ENCODE peak calls at places on chromosomes 5 and 9, in seven cellular contexts. G, D, K, S, B, E and Q are unnamed samples.

GRCh38 chr5:127846884-127847283 is 143.7 kb downstream of the CCDC192 start:
- DNase-seq in G (no peak), D (no peak), K (no peak), S (no peak), B (no peak), E (no peak), Q (no peak)

GRCh38 chr9:4750021-4750673 is 9.1 kb upstream of the AK3 start:
- DNase-seq in G (no peak), D (no peak), K (no peak), S (peak), B (peak), E (no peak), Q (no peak)

GRCh38 chr9:69174645-69175487 is 789 bp downstream of the TJP2 start:
- DNase-seq in G (no peak), D (peak), K (no peak), S (no peak), B (peak), E (no peak), Q (peak)

GRCh38 chr9:96519726-96520125 is 69.8 kb downstream of the HABP4 start:
- DNase-seq in G (no peak), D (no peak), K (no peak), S (no peak), B (no peak), E (no peak), Q (no peak)

GRCh38 chr5:117892360-117892759 is 1096.0 kb downstream of the DTWD2 start:
- DNase-seq in G (no peak), D (no peak), K (no peak), S (no peak), B (no peak), E (no peak), Q (no peak)

GRCh38 chr9:118283488-118283887 is 579.3 kb downstream of the TLR4 start:
- DNase-seq in G (no peak), D (no peak), K (no peak), S (no peak), B (no peak), E (no peak), Q (no peak)

GRCh38 chr9:110700953-110701352 is 32.4 kb downstream of the MUSK start:
- DNase-seq in G (no peak), D (no peak), K (no peak), S (no peak), B (peak), E (no peak), Q (no peak)

GRCh38 chr5:127988149-127988755 is 95.3 kb upstream of the SLC12A2 start:
- DNase-seq in G (peak), D (peak), K (no peak), S (no peak), B (peak), E (no peak), Q (no peak)

GRCh38 chr5:72147601-72148000 is 40.3 kb downstream of the MAP1B start:
- DNase-seq in G (no peak), D (no peak), K (no peak), S (no peak), B (no peak), E (no peak), Q (no peak)

GRCh38 chr9:129584136-129584535 is 36.8 kb downstream of the C9orf50 start:
- DNase-seq in G (peak), D (peak), K (no peak), S (peak), B (peak), E (peak), Q (peak)

DNA sequence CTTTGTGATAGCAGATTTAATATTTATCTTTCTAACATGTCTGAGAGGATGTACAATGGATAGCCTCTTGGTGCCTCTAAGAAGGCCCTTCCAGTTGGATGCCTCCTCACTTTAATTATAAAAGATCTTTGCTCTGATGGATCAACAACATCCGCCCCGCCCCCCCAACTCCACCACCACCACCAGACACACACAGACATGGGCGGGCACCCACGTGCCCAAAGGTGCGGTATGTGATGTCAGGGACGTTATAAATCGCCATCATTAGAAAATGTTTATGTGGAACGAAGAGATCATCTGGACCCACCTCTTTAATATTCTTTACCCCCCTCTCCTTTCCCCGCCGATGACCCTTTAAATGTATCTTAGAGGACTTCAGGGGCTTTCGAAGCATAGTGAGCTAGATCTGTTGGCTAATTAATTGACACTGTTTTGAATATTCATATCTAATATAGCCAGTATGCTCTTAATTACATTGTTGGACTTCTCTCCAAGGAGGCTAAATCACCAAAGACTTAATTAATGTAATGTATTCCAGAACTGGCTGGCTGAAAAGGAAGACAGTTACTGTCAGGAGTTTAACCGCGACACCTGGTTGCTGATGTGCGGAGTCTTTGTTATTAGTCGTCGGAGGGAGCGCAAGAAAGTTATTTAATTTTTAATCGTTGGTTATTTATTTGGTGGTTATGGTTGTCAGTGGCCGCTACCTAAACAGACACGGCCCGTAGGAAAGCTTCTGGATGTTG is 6.1 kb upstream of the FOXB2 start:
- DNase-seq in G (no peak), D (no peak), K (no peak), S (no peak), B (no peak), E (no peak), Q (no peak)
- TF ChIP-seq POLR2AphosphoS5 in G (no peak), D (no peak), K (no peak), S (no peak), B (no peak), E (no peak), Q (no peak)

DNA sequence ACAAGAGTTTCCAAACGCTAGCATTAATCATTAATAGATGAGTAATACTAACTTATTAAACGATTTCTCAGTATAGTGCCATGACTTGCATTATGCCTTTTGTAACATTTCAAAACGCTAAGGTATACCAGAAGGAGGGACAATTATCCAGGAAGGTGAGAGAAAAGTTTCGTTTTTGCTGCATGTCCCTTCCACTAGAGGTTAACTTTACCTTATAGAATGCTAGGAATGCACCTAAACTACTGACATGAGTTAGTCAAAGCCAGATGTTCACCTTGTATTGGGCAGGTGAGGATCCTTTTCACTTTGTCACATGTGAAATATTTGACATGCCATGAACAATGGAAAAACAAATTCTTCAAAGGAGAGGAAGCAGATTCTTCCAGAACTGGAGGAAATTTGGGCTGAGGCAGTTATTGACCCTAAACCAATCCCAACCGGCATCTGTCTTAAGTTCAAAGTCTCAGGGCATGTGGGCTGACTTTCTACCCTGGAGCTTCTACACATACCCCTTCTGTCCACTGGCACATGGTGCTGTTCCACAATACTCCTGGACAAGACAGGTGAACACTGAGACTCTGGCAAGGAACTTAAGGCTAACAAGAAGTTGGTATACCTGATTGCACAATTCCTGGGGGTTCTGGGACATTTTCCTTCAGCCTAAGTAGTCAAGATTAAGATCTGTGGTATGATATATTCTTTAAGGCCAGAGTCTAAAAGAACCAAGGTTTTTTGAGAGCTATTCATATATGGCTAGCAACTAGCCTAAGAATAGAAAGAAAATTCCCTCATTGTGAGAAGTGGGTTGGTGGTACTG is 2.5 kb downstream of the VLDLR start:
- DNase-seq in G (no peak), D (no peak), K (no peak), S (no peak), B (no peak), E (no peak), Q (no peak)
- H3K27ac ChIP-seq in G (no peak), D (no peak), K (no peak), S (no peak), B (no peak), E (peak), Q (no peak)

GRCh38 chr5:141513627-141514329 is 24.9 kb downstream of the PCDHGC5 start:
- DNase-seq in G (no peak), D (no peak), K (peak), S (no peak), B (peak), E (no peak), Q (no peak)

GRCh38 chr5:141513021-141513626 is 24.2 kb downstream of the PCDHGC5 start:
- DNase-seq in G (no peak), D (no peak), K (no peak), S (no peak), B (peak), E (no peak), Q (no peak)

GRCh38 chr5:141510850-141511718 is 22.2 kb downstream of the PCDHGC5 start:
- DNase-seq in G (no peak), D (no peak), K (no peak), S (no peak), B (no peak), E (no peak), Q (no peak)

GRCh38 chr5:141511771-141512325 is 23.0 kb downstream of the PCDHGC5 start:
- DNase-seq in G (no peak), D (no peak), K (no peak), S (no peak), B (no peak), E (no peak), Q (no peak)

GRCh38 chr5:141512390-141513020 is 23.6 kb downstream of the PCDHGC5 start:
- DNase-seq in G (peak), D (peak), K (peak), S (peak), B (peak), E (peak), Q (peak)
- TF ChIP-seq POLR2AphosphoS5 in G (no peak), D (no peak), K (peak), S (peak), B (no peak), E (no peak), Q (no peak)

GRCh38 chr9:122031157-122031556 is 62.0 kb downstream of the TTLL11 start:
- DNase-seq in G (no peak), D (no peak), K (no peak), S (no peak), B (no peak), E (no peak), Q (no peak)
- H3K27ac ChIP-seq in G (no peak), D (no peak), K (no peak), S (no peak), B (no peak), E (no peak), Q (no peak)

GRCh38 chr9:113343732-113344231 is 3.7 kb upstream of the WDR31 start:
- DNase-seq in G (no peak), D (peak), K (peak), S (no peak), B (no peak), E (peak), Q (no peak)
- TF ChIP-seq POLR2AphosphoS5 in G (no peak), D (no peak), K (no peak), S (no peak), B (no peak), E (peak), Q (no peak)

GRCh38 chr9:124075761-124076160 is 64.2 kb downstream of the LHX2 start:
- DNase-seq in G (no peak), D (no peak), K (no peak), S (no peak), B (no peak), E (no peak), Q (no peak)

GRCh38 chr9:124078641-124079040 is 67.1 kb downstream of the LHX2 start:
- DNase-seq in G (no peak), D (peak), K (no peak), S (no peak), B (peak), E (no peak), Q (no peak)

GRCh38 chr9:124079176-124079925 is 67.8 kb downstream of the LHX2 start:
- DNase-seq in G (no peak), D (peak), K (no peak), S (no peak), B (peak), E (no peak), Q (no peak)

GRCh38 chr9:124074746-124075145 is 63.2 kb downstream of the LHX2 start:
- DNase-seq in G (no peak), D (no peak), K (no peak), S (no peak), B (no peak), E (no peak), Q (no peak)

DNA sequence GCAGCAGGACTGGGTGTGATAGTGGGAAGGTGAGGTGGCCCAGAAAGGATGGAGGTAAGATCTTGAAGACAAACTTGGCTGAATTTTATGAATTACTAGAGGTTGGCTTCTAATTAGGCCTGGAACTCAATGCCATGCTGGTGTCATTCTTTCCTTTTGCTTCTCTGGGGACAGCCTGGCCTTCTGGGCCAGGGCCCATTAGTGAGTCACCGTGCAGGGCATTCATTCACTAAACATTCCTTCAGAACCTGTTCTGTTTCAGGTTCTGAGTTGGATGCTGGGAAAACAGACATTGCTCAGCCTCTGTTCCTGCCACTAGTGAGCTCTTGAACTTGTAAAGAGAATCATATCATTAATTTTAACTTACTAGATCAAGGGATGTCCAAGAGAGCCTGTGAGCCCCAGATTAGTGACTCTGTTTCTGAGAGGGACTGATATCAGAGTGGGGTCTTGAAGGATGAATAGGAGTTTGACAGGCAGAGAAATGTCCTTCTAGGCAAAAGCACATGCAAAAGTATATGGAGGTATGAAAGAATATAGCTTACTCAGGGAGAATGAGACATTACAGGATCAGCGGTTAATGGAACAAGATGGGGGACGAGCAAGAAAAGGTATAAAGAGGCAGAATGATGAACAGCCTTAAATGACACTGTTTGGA is 66.5 kb downstream of the LHX2 start:
- DNase-seq in G (peak), D (peak), K (no peak), S (no peak), B (no peak), E (no peak), Q (no peak)
- H3K27ac ChIP-seq in G (peak), D (no peak), K (peak), S (no peak), B (peak), E (no peak), Q (no peak)

GRCh38 chr9:99368341-99369326 is 146.6 kb downstream of the SEC61B start:
- DNase-seq in G (no peak), D (no peak), K (no peak), S (no peak), B (peak), E (no peak), Q (peak)
- TF ChIP-seq POLR2AphosphoS5 in G (no peak), D (no peak), K (no peak), S (no peak), B (no peak), E (peak), Q (no peak)

GRCh38 chr9:77885104-77885672 is 146.4 kb downstream of the GNAQ start:
- DNase-seq in G (no peak), D (no peak), K (no peak), S (no peak), B (no peak), E (no peak), Q (no peak)
- H3K27ac ChIP-seq in G (no peak), D (no peak), K (no peak), S (no peak), B (no peak), E (no peak), Q (no peak)

GRCh38 chr5:91307023-91307422 is 76.1 kb downstream of the ARRDC3 start:
- DNase-seq in G (no peak), D (no peak), K (peak), S (no peak), B (no peak), E (no peak), Q (no peak)
- TF ChIP-seq POLR2AphosphoS5 in G (no peak), D (no peak), K (no peak), S (no peak), B (no peak), E (no peak), Q (no peak)

GRCh38 chr5:51096859-51097258 is 286.4 kb upstream of the ISL1 start:
- DNase-seq in G (no peak), D (no peak), K (no peak), S (no peak), B (no peak), E (no peak), Q (no peak)
- H3K27ac ChIP-seq in G (no peak), D (no peak), K (no peak), S (no peak), B (no peak), E (no peak), Q (no peak)